ENCODE peak calls at places on chromosomes 5 and 9, in four cellular contexts. L is K562, X is H1, B is HepG2. F is an unnamed sample.

GRCh38 chr9:19485193-19485592 is 76.4 kb downstream of the ACER2 start:
- DNase-seq in X (peak; percentile 22), L (no peak), B (no peak), F (no peak)

GRCh38 chr9:128683340-128684064 is 5.5 kb upstream of the SET start:
- DNase-seq in X (peak; percentile 94), L (no peak), B (no peak), F (no peak)

GRCh38 chr5:60668715-60669304 is 31.2 kb downstream of the DEPDC1B start:
- DNase-seq in B (peak; percentile 33), L (peak; percentile 42), X (no peak), F (peak; percentile 31)

GRCh38 chr5:35876922-35877321 is 20.2 kb downstream of the IL7R start:
- DNase-seq in L (no peak), X (no peak), B (no peak), F (no peak)

GRCh38 chr5:74056102-74056788 is 430.2 kb downstream of the ARHGEF28 start:
- DNase-seq in X (no peak), B (no peak), L (no peak), F (no peak)

GRCh38 chr9:93582115-93582514 is 5.7 kb downstream of the PHF2 start:
- DNase-seq in B (peak; percentile 47), X (no peak), L (no peak), F (no peak)

GRCh38 chr5:92581690-92582089 is 999.3 kb downstream of the NR2F1-AS1 start:
- DNase-seq in X (no peak), L (no peak), B (no peak), F (no peak)

GRCh38 chr9:28207657-28208056 is 634.4 kb upstream of the C9orf72 start:
- DNase-seq in B (no peak), L (no peak), X (no peak), F (no peak)

GRCh38 chr9:93543117-93543516 is 33.3 kb upstream of the PHF2 start:
- DNase-seq in X (no peak), B (no peak), L (no peak), F (no peak)

GRCh38 chr9:72894342-72894741 is 58.5 kb downstream of the ALDH1A1 start:
- DNase-seq in B (no peak), L (no peak), X (no peak), F (no peak)

GRCh38 chr9:95264954-95265615 is 52.4 kb downstream of the FANCC start:
- DNase-seq in L (peak; percentile 28), X (no peak), B (no peak), F (no peak)

GRCh38 chr5:112668016-112668415 is 69.7 kb upstream of the APC start:
- DNase-seq in X (no peak), L (no peak), B (no peak), F (no peak)

GRCh38 chr9:35714579-35715252 is 17.3 kb downstream of the TLN1 start:
- DNase-seq in L (no peak), B (no peak), X (no peak), F (no peak)

GRCh38 chr5:142619815-142620214 is 66.1 kb downstream of the FGF1 start:
- DNase-seq in X (no peak), B (no peak), L (no peak), F (no peak)

GRCh38 chr5:172107606-172108005 is 80.4 kb downstream of the STK10 start:
- DNase-seq in L (no peak), X (no peak), B (no peak), F (no peak)

DNA sequence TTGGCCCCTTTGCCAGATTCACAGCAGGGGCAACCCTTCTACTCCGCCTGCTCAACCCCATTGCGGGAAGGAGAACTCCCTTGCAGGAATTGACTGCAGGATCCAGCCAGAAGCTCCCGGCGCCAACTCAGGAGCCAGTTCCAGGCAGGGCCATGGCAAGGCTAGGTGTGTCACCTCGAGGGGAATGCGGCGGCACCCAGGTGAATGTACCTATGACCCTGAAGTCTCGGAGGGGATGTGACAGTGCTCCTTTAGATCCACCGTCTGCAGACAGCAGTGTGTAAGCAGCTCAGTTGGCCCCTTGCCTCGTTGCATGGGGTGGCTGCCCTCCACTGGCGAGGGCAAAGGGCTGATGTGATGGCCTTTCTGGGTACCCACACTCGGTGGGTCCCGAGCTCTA is 606.6 kb downstream of the ELAVL2 start:
- DNase-seq in B (no peak), X (no peak), L (no peak), F (no peak)
- TF ChIP-seq FOSL1 in B (no peak), X (no peak), L (no peak), F (no peak)

GRCh38 chr9:129701549-129701948 is 36.1 kb downstream of the PRRX2 start:
- DNase-seq in X (no peak), L (no peak), B (no peak), F (no peak)

GRCh38 chr9:129703667-129704355 is 38.4 kb downstream of the PRRX2 start:
- DNase-seq in L (no peak), B (no peak), X (no peak), F (no peak)

GRCh38 chr9:129703121-129703520 is 37.7 kb downstream of the PRRX2 start:
- DNase-seq in L (no peak), X (no peak), B (no peak), F (no peak)

GRCh38 chr9:129701054-129701453 is 35.6 kb downstream of the PRRX2 start:
- DNase-seq in X (no peak), B (no peak), L (no peak), F (no peak)

GRCh38 chr9:129702563-129702962 is 37.1 kb downstream of the PRRX2 start:
- DNase-seq in B (no peak), L (no peak), X (no peak), F (no peak)
- TF ChIP-seq CEBPB in B (no peak), L (no peak), X (no peak), F (no peak)

DNA sequence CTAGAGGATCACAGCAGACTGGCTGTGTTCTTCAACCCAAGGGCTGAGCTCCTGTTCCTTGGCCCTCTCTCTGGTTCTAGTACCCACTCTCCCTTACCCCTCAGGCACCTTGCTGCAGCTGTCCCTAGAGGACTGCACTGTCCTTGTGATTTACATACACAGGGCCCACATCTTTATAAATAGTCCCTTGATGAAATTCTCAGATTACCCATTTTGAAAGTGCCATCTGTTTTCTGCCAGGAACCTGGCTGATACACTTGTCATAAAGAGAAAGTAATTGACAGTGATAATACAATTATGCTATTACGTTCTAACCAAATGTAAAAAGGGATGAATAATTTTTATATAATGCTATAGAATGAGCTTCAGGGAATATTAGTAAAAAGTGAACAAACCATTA is 16.5 kb upstream of the SPARC start:
- DNase-seq in X (no peak), L (no peak), B (no peak), F (no peak)
- TF ChIP-seq FOSL1 in X (no peak), L (no peak), B (no peak), F (no peak)

DNA sequence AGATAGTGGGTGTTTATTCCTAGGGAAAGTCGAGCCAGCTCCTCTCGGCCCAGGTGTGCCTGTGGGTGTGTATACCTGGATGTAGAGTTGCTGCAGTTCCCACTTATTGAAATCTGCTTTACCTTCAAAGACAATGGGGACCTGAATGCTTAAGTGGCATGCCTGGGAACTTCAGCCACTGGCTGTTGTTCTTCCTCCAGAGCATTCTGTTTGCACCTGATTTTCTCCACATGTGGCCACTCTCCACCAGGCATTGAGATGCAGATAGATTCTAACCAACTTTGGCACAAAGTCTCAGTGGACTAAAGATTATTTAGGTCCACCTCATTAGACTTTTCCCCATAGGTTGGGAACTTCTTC is 186.8 kb downstream of the ZNF462 start:
- DNase-seq in X (no peak), L (no peak), B (no peak), F (no peak)
- TF ChIP-seq CEBPB in X (no peak), L (no peak), B (no peak), F (no peak)

GRCh38 chr9:132869266-132869665 is 8.8 kb downstream of the AK8 start:
- DNase-seq in B (no peak), X (no peak), L (no peak), F (no peak)
- TF ChIP-seq FOSL1 in B (no peak), X (no peak), L (no peak), F (no peak)

DNA sequence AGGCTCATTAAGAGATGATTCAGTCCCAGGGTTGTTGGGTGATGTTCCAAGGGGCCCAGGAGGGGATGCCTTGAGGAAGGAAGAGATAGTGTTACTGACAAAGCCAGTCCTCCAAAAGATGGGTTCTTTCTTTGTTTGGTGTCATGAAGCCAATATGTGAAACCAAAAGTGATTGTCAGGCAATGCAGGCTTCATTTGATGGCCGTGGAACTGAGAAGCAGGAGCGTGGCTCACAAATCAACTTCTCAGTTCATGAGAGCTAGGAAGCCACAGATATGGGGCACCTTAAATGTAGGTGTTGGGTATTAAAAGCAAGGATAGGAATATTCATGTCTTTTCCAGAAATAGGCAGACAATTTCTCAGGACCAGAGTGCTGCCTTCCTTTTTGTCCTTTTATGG is 392.9 kb downstream of the NTRK2 start:
- DNase-seq in L (no peak), X (no peak), B (no peak), F (no peak)
- TF ChIP-seq CEBPB in L (no peak), X (no peak), B (no peak), F (no peak)

DNA sequence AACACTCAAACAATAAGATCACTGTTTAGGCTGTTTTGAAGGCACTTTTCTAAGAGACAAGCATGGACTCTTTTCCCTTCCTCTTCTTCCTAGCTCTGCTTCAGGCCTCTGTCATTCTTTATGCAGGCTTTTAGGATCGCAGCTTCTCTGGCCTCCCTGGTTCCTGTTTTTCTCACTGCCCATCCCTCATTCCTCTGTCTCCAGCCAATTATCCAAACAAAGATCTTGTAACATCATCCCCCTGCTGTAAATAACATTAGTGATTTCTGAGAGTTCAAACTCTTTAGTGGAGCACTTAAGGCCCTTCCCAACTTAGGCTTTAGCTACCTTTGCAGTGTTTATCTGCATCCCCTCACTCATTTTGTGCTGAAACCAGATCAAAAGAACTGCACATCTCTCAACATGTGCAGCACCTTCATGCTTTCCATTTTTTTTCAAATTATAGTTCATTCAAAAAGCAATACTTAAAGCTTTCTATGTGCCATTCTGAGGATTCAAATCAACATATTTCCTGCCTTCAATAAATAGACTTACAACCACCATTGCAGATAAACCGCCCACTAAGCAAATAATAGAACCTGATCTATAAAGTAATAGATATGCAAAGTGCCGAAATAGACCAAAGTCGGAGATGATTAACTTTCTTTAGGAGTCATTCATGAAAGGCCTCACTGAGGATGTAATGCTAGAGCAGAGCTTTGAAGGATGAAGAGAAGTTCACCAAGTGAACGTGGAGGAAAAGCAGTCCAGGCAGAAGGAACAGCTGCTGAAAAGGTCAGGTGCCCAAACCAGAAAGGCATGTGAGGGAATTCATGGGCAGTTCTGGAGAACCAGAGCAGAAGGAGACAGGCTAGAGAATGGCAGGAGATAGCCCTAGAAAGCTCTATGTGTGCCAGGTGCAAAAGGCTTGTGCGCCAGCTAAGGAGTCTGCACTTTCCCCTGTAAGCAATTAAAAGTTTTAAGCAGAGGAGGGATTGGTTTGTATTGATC is 95.8 kb upstream of the ZNF366 start:
- DNase-seq in X (no peak), B (no peak), L (no peak), F (no peak)
- TF ChIP-seq FOSL1 in X (no peak), B (no peak), L (no peak), F (no peak)

F was measured in HCT116.